ENCODE peak calls at places on chromosomes 7 and 10, in six cellular contexts. L, C, S, K, A and V are unnamed samples.
A peak's percentile ranks its signal among the peaks of the same experiment; 100 is the strongest.

GRCh38 chr7:107446988-107447387 is 22.9 kb upstream of the GPR22 start:
- DNase-seq in L (no peak), C (no peak), S (no peak), K (no peak), A (no peak), V (no peak)

GRCh38 chr10:126398924-126399323 is 10.6 kb upstream of the ADAM12 start:
- DNase-seq in L (no peak), C (no peak), S (no peak), K (no peak), A (no peak), V (no peak)

GRCh38 chr7:155567646-155568334 is 21.4 kb upstream of the CNPY1 start:
- DNase-seq in L (no peak), C (no peak), S (no peak), K (no peak), A (no peak), V (no peak)

GRCh38 chr7:36747251-36747968 is 23.1 kb upstream of the AOAH start:
- DNase-seq in L (no peak), C (no peak), S (no peak), K (no peak), A (peak; percentile 57), V (no peak)

GRCh38 chr10:36280886-36281499 is 638.9 kb upstream of the FZD8 start:
- DNase-seq in L (no peak), C (no peak), S (no peak), K (no peak), A (no peak), V (no peak)

GRCh38 chr10:67288688-67289410 is 363.0 kb downstream of the LRRTM3 start:
- DNase-seq in L (no peak), C (no peak), S (no peak), K (no peak), A (no peak), V (no peak)

GRCh38 chr10:122515588-122516231 is 44.8 kb upstream of the DMBT1 start:
- DNase-seq in L (no peak), C (peak; percentile 69), S (no peak), K (peak; percentile 36), A (peak; percentile 36), V (no peak)

GRCh38 chr7:107966701-107967100 is 36.3 kb downstream of the LAMB1 start:
- DNase-seq in L (peak; percentile 78), C (no peak), S (no peak), K (no peak), A (peak; percentile 55), V (no peak)

GRCh38 chr7:101133621-101134398 is 6.9 kb downstream of the SERPINE1 start:
- DNase-seq in L (no peak), C (no peak), S (no peak), K (no peak), A (no peak), V (no peak)

GRCh38 chr10:122290833-122291532 is 19.9 kb downstream of the BTBD16 start:
- DNase-seq in L (no peak), C (no peak), S (no peak), K (no peak), A (no peak), V (no peak)

GRCh38 chr10:4260483-4260882 is 475.5 kb upstream of the KLF6 start:
- DNase-seq in L (no peak), C (no peak), S (no peak), K (peak; percentile 38), A (no peak), V (no peak)

GRCh38 chr7:139328375-139328774 is 12.8 kb upstream of the FMC1 start:
- DNase-seq in L (peak; percentile 83), C (no peak), S (no peak), K (no peak), A (peak; percentile 53), V (no peak)

GRCh38 chr10:21020545-21020944 is 123.4 kb upstream of the NEBL start:
- DNase-seq in L (no peak), C (peak; percentile 36), S (no peak), K (peak; percentile 50), A (peak; percentile 38), V (peak; percentile 78)

GRCh38 chr10:4947635-4948596 is 15.3 kb upstream of the AKR1C1 start:
- DNase-seq in L (peak; percentile 90), C (no peak), S (no peak), K (peak; percentile 92), A (peak; percentile 24), V (no peak)

GRCh38 chr10:107019154-107019553 is 145.4 kb downstream of the SORCS1 start:
- DNase-seq in L (no peak), C (no peak), S (no peak), K (no peak), A (no peak), V (no peak)

GRCh38 chr7:18064242-18064838 is 36.7 kb upstream of the PRPS1L1 start:
- DNase-seq in L (peak; percentile 20), C (peak; percentile 16), S (no peak), K (peak; percentile 13), A (no peak), V (peak; percentile 45)

GRCh38 chr7:44073664-44074348 is 8.4 kb upstream of the PGAM2 start:
- DNase-seq in L (peak; percentile 66), C (peak; percentile 61), S (no peak), K (peak; percentile 92), A (peak; percentile 93), V (no peak)

GRCh38 chr10:124735491-124736286 is 8.5 kb downstream of the FAM53B start:
- DNase-seq in L (no peak), C (no peak), S (no peak), K (no peak), A (no peak), V (no peak)

GRCh38 chr7:46461334-46461777 is 540.3 kb upstream of the IGFBP3 start:
- DNase-seq in L (no peak), C (no peak), S (no peak), K (no peak), A (no peak), V (peak; percentile 91)

GRCh38 chr10:71860243-71861029 is 9.4 kb upstream of the PSAP start:
- DNase-seq in L (peak; percentile 96), C (peak; percentile 42), S (peak; percentile 18), K (peak; percentile 75), A (peak; percentile 94), V (peak; percentile 99)

GRCh38 chr7:139718859-139719258 is 58.9 kb downstream of the HIPK2 start:
- DNase-seq in L (no peak), C (no peak), S (no peak), K (no peak), A (no peak), V (peak; percentile 73)

GRCh38 chr10:100007239-100008141 is 2.3 kb downstream of the DNMBP start:
- DNase-seq in L (no peak), C (no peak), S (no peak), K (no peak), A (no peak), V (no peak)